ENCODE peak calls at places on chromosome 5, in six cellular contexts. N is H1, M is left ventricle myocardium inferior, T is A549, L is IMR-90, E is HCT116. O is an unnamed sample.

GRCh38 chr5:119368238-119368630 is 12.4 kb downstream of the TNFAIP8 start:
- DNase-seq in N (no peak), M (no peak), T (no peak), L (no peak), E (no peak), O (no peak)

GRCh38 chr5:134975843-134976242 is 8.1 kb downstream of the CATSPER3 start:
- DNase-seq in N (no peak), M (no peak), T (no peak), L (peak; percentile 31), E (no peak), O (no peak)

GRCh38 chr5:146048994-146049703 is 56.2 kb downstream of the PLAC8L1 start:
- DNase-seq in N (no peak), M (no peak), T (peak; percentile 76), L (peak; percentile 84), E (peak; percentile 48), O (peak; percentile 65)

GRCh38 chr5:118919016-118919415 is 69.3 kb downstream of the DTWD2 start:
- DNase-seq in N (no peak), M (no peak), T (no peak), L (peak; percentile 67), E (no peak), O (peak; percentile 32)

GRCh38 chr5:40416098-40416497 is 263.6 kb upstream of the PTGER4 start:
- DNase-seq in N (no peak), M (no peak), T (no peak), L (no peak), E (no peak), O (no peak)

GRCh38 chr5:3100921-3101551 is 349.6 kb upstream of the IRX2 start:
- DNase-seq in N (peak; percentile 86), M (no peak), T (no peak), L (no peak), E (no peak), O (no peak)

GRCh38 chr5:149271717-149272558 is at the start of gene AFAP1L1:
- DNase-seq in N (no peak), M (peak; percentile 82), T (peak; percentile 57), L (peak; percentile 46), E (peak; percentile 23), O (no peak)

GRCh38 chr5:59770953-59771352 is 122.6 kb downstream of the PDE4D start:
- DNase-seq in N (no peak), M (no peak), T (no peak), L (no peak), E (no peak), O (no peak)

GRCh38 chr5:135163964-135164363 is 129.9 kb upstream of the PITX1 start:
- DNase-seq in N (no peak), M (no peak), T (no peak), L (no peak), E (no peak), O (no peak)

GRCh38 chr5:135342227-135342859 is 56.7 kb downstream of the MACROH2A1 start:
- DNase-seq in N (no peak), M (no peak), T (no peak), L (no peak), E (no peak), O (no peak)

GRCh38 chr5:85441138-85441537 is 1056.5 kb upstream of the EDIL3 start:
- DNase-seq in N (no peak), M (no peak), T (no peak), L (no peak), E (no peak), O (no peak)

GRCh38 chr5:43661102-43661501 is 58.1 kb downstream of the NNT start:
- DNase-seq in N (no peak), M (no peak), T (peak; percentile 62), L (peak; percentile 59), E (peak; percentile 35), O (no peak)

GRCh38 chr5:8943301-8943700 is 602.6 kb downstream of the SEMA5A start:
- DNase-seq in N (no peak), M (no peak), T (no peak), L (peak; percentile 40), E (no peak), O (no peak)

GRCh38 chr5:81849769-81850367 is 99.0 kb upstream of the SSBP2 start:
- DNase-seq in N (no peak), M (no peak), T (no peak), L (no peak), E (no peak), O (no peak)

GRCh38 chr5:180807654-180808414 is 5.2 kb upstream of the MGAT1 start:
- DNase-seq in N (no peak), M (no peak), T (no peak), L (no peak), E (no peak), O (no peak)

GRCh38 chr5:126471875-126472537 is 48.8 kb downstream of the GRAMD2B start:
- DNase-seq in N (no peak), M (no peak), T (peak; percentile 4), L (peak; percentile 88), E (no peak), O (peak; percentile 42)

GRCh38 chr5:68362331-68362730 is 146.8 kb downstream of the PIK3R1 start:
- DNase-seq in N (no peak), M (no peak), T (no peak), L (no peak), E (no peak), O (no peak)

GRCh38 chr5:78545406-78545805 is 103.2 kb downstream of the LHFPL2 start:
- DNase-seq in N (no peak), M (no peak), T (no peak), L (no peak), E (no peak), O (no peak)

GRCh38 chr5:141313711-141314110 is 6.9 kb downstream of the TAF7 start:
- DNase-seq in N (no peak), M (no peak), T (no peak), L (no peak), E (no peak), O (no peak)

GRCh38 chr5:81234801-81235200 is 1.7 kb downstream of the CKMT2 start:
- DNase-seq in N (no peak), M (peak; percentile 54), T (no peak), L (no peak), E (no peak), O (no peak)

GRCh38 chr5:76601470-76601869 is 21.7 kb downstream of the F2RL2 start:
- DNase-seq in N (no peak), M (no peak), T (peak; percentile 75), L (peak; percentile 80), E (peak; percentile 48), O (peak; percentile 45)

GRCh38 chr5:10421841-10422691 is 19.6 kb upstream of the ROPN1L start:
- DNase-seq in N (no peak), M (no peak), T (no peak), L (no peak), E (no peak), O (no peak)

GRCh38 chr5:146240951-146241350 is 37.5 kb downstream of the RBM27 start:
- DNase-seq in N (no peak), M (no peak), T (no peak), L (peak; percentile 21), E (no peak), O (no peak)

GRCh38 chr5:132484386-132484715 is 6.2 kb downstream of the IRF1 start:
- DNase-seq in N (no peak), M (peak; percentile 7), T (no peak), L (no peak), E (no peak), O (no peak)

GRCh38 chr5:132481243-132482211 is 9.0 kb downstream of the IRF1 start:
- DNase-seq in N (no peak), M (no peak), T (no peak), L (no peak), E (no peak), O (no peak)

GRCh38 chr5:132485641-132486317 is 4.8 kb downstream of the IRF1 start:
- DNase-seq in N (no peak), M (no peak), T (no peak), L (no peak), E (no peak), O (no peak)

GRCh38 chr5:132483101-132483500 is 7.5 kb downstream of the IRF1 start:
- DNase-seq in N (no peak), M (no peak), T (no peak), L (no peak), E (no peak), O (no peak)

DNA sequence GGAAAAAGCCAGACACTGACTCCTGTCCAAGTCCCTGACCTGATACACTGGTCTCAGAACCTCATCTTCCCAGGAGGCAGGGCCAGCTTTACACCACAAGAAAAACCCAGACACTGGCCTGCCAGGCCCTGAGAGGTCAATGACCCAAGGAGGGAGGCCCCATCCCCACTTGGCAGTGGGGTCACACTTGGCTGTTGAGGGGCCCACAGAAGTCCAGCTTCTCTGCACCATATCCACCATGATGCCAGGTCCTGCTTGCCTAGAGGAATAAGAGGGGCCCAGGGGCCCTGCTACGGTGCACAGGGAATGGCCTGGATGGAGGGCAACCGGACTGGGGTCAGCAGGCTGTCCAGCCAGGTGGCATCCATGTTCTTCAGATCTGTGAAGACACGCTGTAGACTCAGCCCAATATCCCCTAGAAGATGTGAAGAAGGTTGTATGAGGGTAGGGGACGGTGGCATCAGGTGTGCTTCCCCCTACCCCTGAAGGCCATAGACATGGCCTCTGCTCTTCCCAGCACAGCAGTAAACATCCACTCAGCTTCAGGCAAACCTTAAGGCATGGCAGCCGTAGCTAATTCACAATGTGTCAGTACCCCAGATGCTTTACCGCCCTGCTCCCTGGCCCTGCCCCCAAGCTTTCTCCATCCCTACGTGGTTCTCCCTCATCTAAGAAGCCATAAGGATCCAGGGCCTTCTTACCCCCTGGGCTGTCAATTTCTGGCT is 6.8 kb downstream of the IRF1 start:
- DNase-seq in N (no peak), M (no peak), T (no peak), L (no peak), E (no peak), O (no peak)
- H3K27ac ChIP-seq in N (no peak overlapping the region), M (peak overlapping the region; percentile 9), T (no peak overlapping the region), L (no peak overlapping the region), E (no peak overlapping the region), O (no peak overlapping the region)

DNA sequence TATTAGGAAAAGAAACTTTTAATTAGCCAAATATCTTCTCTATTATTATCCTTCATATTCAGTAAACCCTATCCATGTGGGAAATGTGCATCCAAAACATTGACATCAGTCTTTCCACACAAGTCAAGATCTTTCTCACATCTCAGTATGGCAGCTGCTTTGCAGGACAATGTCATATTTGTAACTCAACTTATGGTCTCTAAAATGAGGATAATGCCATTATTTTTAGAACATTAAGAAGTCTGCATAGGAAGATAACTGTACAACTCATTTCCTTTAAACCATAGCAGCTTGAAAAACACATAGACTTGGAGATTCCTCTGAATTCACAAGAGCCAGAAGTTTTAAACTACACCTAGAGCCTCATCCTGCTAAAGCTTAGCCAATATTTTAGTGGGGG is 43.7 kb downstream of the MCTP1 start:
- DNase-seq in N (no peak), M (no peak), T (no peak), L (no peak), E (no peak), O (no peak)
- H3K4me3 ChIP-seq in N (no peak overlapping the region), M (no peak overlapping the region), T (no peak overlapping the region), L (no peak overlapping the region), E (no peak overlapping the region), O (no peak overlapping the region)

GRCh38 chr5:158709279-158709678 is 390.4 kb downstream of the EBF1 start:
- DNase-seq in N (no peak), M (no peak), T (no peak), L (no peak), E (no peak), O (no peak)
- TF ChIP-seq CTCF in N (no peak), M (no peak), T (no peak), L (no peak), E (no peak), O (no peak)

DNA sequence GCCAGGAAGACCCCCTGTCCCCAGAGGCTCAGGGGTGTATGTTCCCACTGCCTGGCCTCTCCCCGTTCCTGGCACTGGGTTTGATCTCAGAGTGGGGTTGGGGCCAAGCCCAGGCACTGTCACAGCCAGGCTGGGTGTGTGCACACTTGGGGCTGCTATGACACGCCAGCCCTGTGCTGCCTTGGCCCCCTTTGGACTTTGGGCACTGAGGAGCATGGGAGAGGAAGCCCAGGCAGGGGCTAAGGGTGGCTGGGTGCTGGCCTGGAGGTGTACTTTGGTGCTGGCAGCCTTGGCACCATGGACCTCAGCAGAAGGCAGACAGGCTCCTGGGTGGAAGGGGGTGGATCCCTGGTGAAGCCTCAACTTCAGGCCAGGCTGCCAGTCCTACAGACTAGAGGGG is 223.6 kb upstream of the ISL1 start:
- DNase-seq in N (no peak), M (no peak), T (no peak), L (no peak), E (no peak), O (no peak)
- H3K27ac ChIP-seq in N (no peak overlapping the region), M (no peak overlapping the region), T (no peak overlapping the region), L (no peak overlapping the region), E (no peak overlapping the region), O (no peak overlapping the region)